ENCODE peak calls at places on chromosomes 5 and 9, in seven cellular contexts. One of them, this sample, is unnamed.

GRCh38 chr5:568061-568781 is 43.9 kb upstream of the CEP72 start:
- DNase-seq in tibial nerve: no peak
- DNase-seq in brain microvascular endothelial cell: no peak
- DNase-seq in fibroblast of mammary gland: no peak
- DNase-seq in H9: no peak
- DNase-seq in AG09309: no peak
- DNase-seq in CD4-positive, alpha-beta T cell: no peak
- DNase-seq in this sample: no peak

GRCh38 chr5:100623719-100624118 is 88.5 kb downstream of the FAM174A start:
- DNase-seq in tibial nerve: no peak
- DNase-seq in brain microvascular endothelial cell: peak; percentile 38
- DNase-seq in fibroblast of mammary gland: peak; percentile 49
- DNase-seq in H9: no peak
- DNase-seq in AG09309: no peak
- DNase-seq in CD4-positive, alpha-beta T cell: no peak
- DNase-seq in this sample: no peak

GRCh38 chr5:143652104-143652700 is 159.8 kb upstream of the HMHB1 start:
- DNase-seq in tibial nerve: no peak
- DNase-seq in brain microvascular endothelial cell: no peak
- DNase-seq in fibroblast of mammary gland: peak; percentile 35
- DNase-seq in H9: no peak
- DNase-seq in AG09309: no peak
- DNase-seq in CD4-positive, alpha-beta T cell: no peak
- DNase-seq in this sample: no peak

GRCh38 chr5:17440766-17441165 is 57.3 kb upstream of the TAF11L2 start:
- DNase-seq in tibial nerve: no peak
- DNase-seq in brain microvascular endothelial cell: no peak
- DNase-seq in fibroblast of mammary gland: peak; percentile 12
- DNase-seq in H9: no peak
- DNase-seq in AG09309: peak; percentile 29
- DNase-seq in CD4-positive, alpha-beta T cell: no peak
- DNase-seq in this sample: no peak

GRCh38 chr9:21552244-21552825 is 70.2 kb upstream of the IFNE start:
- DNase-seq in tibial nerve: no peak
- DNase-seq in brain microvascular endothelial cell: no peak
- DNase-seq in fibroblast of mammary gland: no peak
- DNase-seq in H9: no peak
- DNase-seq in AG09309: no peak
- DNase-seq in CD4-positive, alpha-beta T cell: no peak
- DNase-seq in this sample: no peak

GRCh38 chr5:128536861-128537305 is 1.2 kb downstream of the FBN2 start:
- DNase-seq in tibial nerve: no peak
- DNase-seq in brain microvascular endothelial cell: no peak
- DNase-seq in fibroblast of mammary gland: peak; percentile 39
- DNase-seq in H9: peak; percentile 49
- DNase-seq in AG09309: no peak
- DNase-seq in CD4-positive, alpha-beta T cell: no peak
- DNase-seq in this sample: no peak

GRCh38 chr5:154517181-154517580 is 39.2 kb upstream of the HAND1 start:
- DNase-seq in tibial nerve: no peak
- DNase-seq in brain microvascular endothelial cell: no peak
- DNase-seq in fibroblast of mammary gland: no peak
- DNase-seq in H9: no peak
- DNase-seq in AG09309: no peak
- DNase-seq in CD4-positive, alpha-beta T cell: no peak
- DNase-seq in this sample: no peak

GRCh38 chr5:154829589-154830218 is 20.7 kb downstream of the FAXDC2 start:
- DNase-seq in tibial nerve: no peak
- DNase-seq in brain microvascular endothelial cell: no peak
- DNase-seq in fibroblast of mammary gland: peak; percentile 57
- DNase-seq in H9: no peak
- DNase-seq in AG09309: no peak
- DNase-seq in CD4-positive, alpha-beta T cell: no peak
- DNase-seq in this sample: no peak

GRCh38 chr5:179893958-179894895 is 13.5 kb downstream of the TBC1D9B start:
- DNase-seq in tibial nerve: no peak
- DNase-seq in brain microvascular endothelial cell: no peak
- DNase-seq in fibroblast of mammary gland: no peak
- DNase-seq in H9: no peak
- DNase-seq in AG09309: no peak
- DNase-seq in CD4-positive, alpha-beta T cell: no peak
- DNase-seq in this sample: no peak

GRCh38 chr5:41266377-41266776 is 53.0 kb upstream of the C6 start:
- DNase-seq in tibial nerve: no peak
- DNase-seq in brain microvascular endothelial cell: no peak
- DNase-seq in fibroblast of mammary gland: no peak
- DNase-seq in H9: no peak
- DNase-seq in AG09309: no peak
- DNase-seq in CD4-positive, alpha-beta T cell: no peak
- DNase-seq in this sample: no peak

GRCh38 chr5:139855451-139855850 is 59.8 kb downstream of the PSD2 start:
- DNase-seq in tibial nerve: no peak
- DNase-seq in brain microvascular endothelial cell: no peak
- DNase-seq in fibroblast of mammary gland: no peak
- DNase-seq in H9: no peak
- DNase-seq in AG09309: no peak
- DNase-seq in CD4-positive, alpha-beta T cell: no peak
- DNase-seq in this sample: no peak

GRCh38 chr5:59246470-59247250 is 646.9 kb downstream of the PDE4D start:
- DNase-seq in tibial nerve: no peak
- DNase-seq in brain microvascular endothelial cell: no peak
- DNase-seq in fibroblast of mammary gland: peak; percentile 5
- DNase-seq in H9: no peak
- DNase-seq in AG09309: peak; percentile 66
- DNase-seq in CD4-positive, alpha-beta T cell: no peak
- DNase-seq in this sample: no peak

GRCh38 chr9:126985870-126986498 is 71.4 kb downstream of the RALGPS1 start:
- DNase-seq in tibial nerve: peak; percentile 64
- DNase-seq in brain microvascular endothelial cell: peak; percentile 31
- DNase-seq in fibroblast of mammary gland: peak; percentile 73
- DNase-seq in H9: no peak
- DNase-seq in AG09309: peak; percentile 43
- DNase-seq in CD4-positive, alpha-beta T cell: peak; percentile 79
- DNase-seq in this sample: no peak

DNA sequence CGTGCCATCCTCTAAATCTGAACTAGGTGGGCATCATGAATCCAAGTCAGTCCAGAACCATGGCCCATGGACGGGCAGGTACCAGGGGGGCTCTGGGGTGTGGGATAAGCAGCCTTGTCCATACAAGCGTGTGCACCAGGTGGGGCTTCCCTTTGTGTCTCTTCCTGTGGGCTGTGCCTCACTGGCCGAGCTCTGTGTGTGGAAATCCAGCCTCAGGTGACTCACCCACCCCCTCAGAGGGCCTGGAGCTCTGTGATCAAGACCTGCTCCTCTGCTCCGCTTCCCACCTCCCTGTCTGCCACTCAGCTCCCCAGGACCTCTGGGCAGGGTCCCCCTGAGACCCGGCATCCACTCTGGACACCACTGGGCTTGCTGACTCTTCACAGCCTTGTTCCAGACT is 33.0 kb downstream of the GADD45G start:
- DNase-seq in tibial nerve: no peak
- DNase-seq in brain microvascular endothelial cell: no peak
- DNase-seq in fibroblast of mammary gland: no peak
- DNase-seq in H9: no peak
- DNase-seq in AG09309: no peak
- DNase-seq in CD4-positive, alpha-beta T cell: no peak
- DNase-seq in this sample: no peak
- TF ChIP-seq CTCF in tibial nerve: no peak
- TF ChIP-seq CTCF in brain microvascular endothelial cell: no peak
- TF ChIP-seq CTCF in fibroblast of mammary gland: no peak
- TF ChIP-seq CTCF in H9: no peak
- TF ChIP-seq CTCF in AG09309: no peak
- TF ChIP-seq CTCF in CD4-positive, alpha-beta T cell: no peak
- TF ChIP-seq CTCF in this sample: no peak

DNA sequence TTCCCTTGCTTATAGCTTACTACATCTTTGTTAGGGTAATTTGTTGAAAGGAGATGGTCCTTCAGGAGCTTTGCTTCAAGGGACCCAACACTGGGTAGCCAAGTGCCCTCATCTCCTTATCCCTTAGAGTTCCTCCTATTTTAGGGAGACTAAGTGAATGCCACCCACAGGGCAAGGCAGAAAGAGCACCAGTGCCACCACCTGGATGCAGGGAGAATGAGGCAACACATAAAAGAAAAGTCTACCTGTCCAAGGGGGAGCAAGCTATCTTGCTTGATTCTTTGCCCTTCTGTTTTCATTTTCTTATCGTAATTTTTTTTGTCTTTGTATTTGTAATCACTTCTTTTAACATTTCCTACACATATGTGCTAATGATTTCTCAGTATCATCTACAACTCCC is 205.5 kb downstream of the NPR3 start:
- DNase-seq in tibial nerve: no peak
- DNase-seq in brain microvascular endothelial cell: peak; percentile 34
- DNase-seq in fibroblast of mammary gland: peak; percentile 44
- DNase-seq in H9: peak; percentile 57
- DNase-seq in AG09309: peak; percentile 16
- DNase-seq in CD4-positive, alpha-beta T cell: no peak
- DNase-seq in this sample: no peak
- TF ChIP-seq CTCF in tibial nerve: peak; percentile 17
- TF ChIP-seq CTCF in brain microvascular endothelial cell: peak; percentile 79
- TF ChIP-seq CTCF in fibroblast of mammary gland: peak; percentile 65
- TF ChIP-seq CTCF in H9: peak; percentile 75
- TF ChIP-seq CTCF in AG09309: peak; percentile 86
- TF ChIP-seq CTCF in CD4-positive, alpha-beta T cell: no peak
- TF ChIP-seq CTCF in this sample: peak; percentile 52

GRCh38 chr9:134983094-134983493 is 65.4 kb upstream of the FCN1 start:
- DNase-seq in tibial nerve: no peak
- DNase-seq in brain microvascular endothelial cell: no peak
- DNase-seq in fibroblast of mammary gland: peak; percentile 17
- DNase-seq in H9: peak; percentile 90
- DNase-seq in AG09309: no peak
- DNase-seq in CD4-positive, alpha-beta T cell: no peak
- DNase-seq in this sample: peak; percentile 61
- TF ChIP-seq CTCF in tibial nerve: peak; percentile 46
- TF ChIP-seq CTCF in brain microvascular endothelial cell: peak; percentile 9
- TF ChIP-seq CTCF in fibroblast of mammary gland: peak; percentile 35
- TF ChIP-seq CTCF in H9: peak; percentile 88
- TF ChIP-seq CTCF in AG09309: no peak
- TF ChIP-seq CTCF in CD4-positive, alpha-beta T cell: no peak
- TF ChIP-seq CTCF in this sample: peak; percentile 68

GRCh38 chr9:74644015-74644414 is 146.9 kb downstream of the RORB start:
- DNase-seq in tibial nerve: no peak
- DNase-seq in brain microvascular endothelial cell: no peak
- DNase-seq in fibroblast of mammary gland: no peak
- DNase-seq in H9: no peak
- DNase-seq in AG09309: no peak
- DNase-seq in CD4-positive, alpha-beta T cell: no peak
- DNase-seq in this sample: no peak

GRCh38 chr9:74642376-74642775 is 145.2 kb downstream of the RORB start:
- DNase-seq in tibial nerve: no peak
- DNase-seq in brain microvascular endothelial cell: no peak
- DNase-seq in fibroblast of mammary gland: no peak
- DNase-seq in H9: no peak
- DNase-seq in AG09309: no peak
- DNase-seq in CD4-positive, alpha-beta T cell: no peak
- DNase-seq in this sample: no peak

GRCh38 chr9:74643303-74643933 is 146.3 kb downstream of the RORB start:
- DNase-seq in tibial nerve: no peak
- DNase-seq in brain microvascular endothelial cell: no peak
- DNase-seq in fibroblast of mammary gland: no peak
- DNase-seq in H9: no peak
- DNase-seq in AG09309: no peak
- DNase-seq in CD4-positive, alpha-beta T cell: no peak
- DNase-seq in this sample: no peak

DNA sequence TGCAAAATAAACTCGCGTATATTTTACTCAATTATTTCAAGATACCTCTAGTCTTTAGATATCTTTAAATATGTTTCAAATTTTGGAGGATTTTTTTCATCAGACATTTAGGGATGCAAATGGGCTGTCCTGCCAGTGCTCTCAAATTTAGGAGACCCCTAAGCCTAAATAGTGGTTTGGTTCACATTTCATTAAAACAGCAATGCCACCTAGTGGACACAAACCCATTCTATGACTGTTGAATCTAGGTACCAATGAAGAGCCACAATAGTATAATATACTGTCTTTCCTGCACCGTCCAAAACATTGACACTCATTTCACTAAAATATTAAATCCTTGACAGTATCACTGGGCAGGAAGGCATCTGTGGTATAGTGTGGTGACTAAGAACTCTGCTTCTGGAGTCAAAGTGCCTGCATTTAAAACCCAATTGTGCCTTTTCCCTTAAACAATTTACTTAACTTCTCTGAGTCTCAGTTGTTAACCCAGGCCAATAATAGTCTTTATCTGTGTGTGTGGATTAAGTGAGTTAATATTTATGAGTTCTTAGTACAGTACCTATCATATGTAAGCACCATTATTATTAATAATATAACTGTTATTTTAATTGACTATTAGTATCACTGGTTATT is 148.0 kb downstream of the RORB start:
- DNase-seq in tibial nerve: peak; percentile 20
- DNase-seq in brain microvascular endothelial cell: no peak
- DNase-seq in fibroblast of mammary gland: peak; percentile 26
- DNase-seq in H9: no peak
- DNase-seq in AG09309: no peak
- DNase-seq in CD4-positive, alpha-beta T cell: no peak
- DNase-seq in this sample: no peak
- TF ChIP-seq CTCF in tibial nerve: peak; percentile 27
- TF ChIP-seq CTCF in brain microvascular endothelial cell: peak; percentile 64
- TF ChIP-seq CTCF in fibroblast of mammary gland: peak; percentile 58
- TF ChIP-seq CTCF in H9: peak; percentile 81
- TF ChIP-seq CTCF in AG09309: peak; percentile 48
- TF ChIP-seq CTCF in CD4-positive, alpha-beta T cell: no peak
- TF ChIP-seq CTCF in this sample: peak; percentile 80

GRCh38 chr5:75330404-75330803 is 6.6 kb upstream of the HMGCR start:
- DNase-seq in tibial nerve: no peak
- DNase-seq in brain microvascular endothelial cell: no peak
- DNase-seq in fibroblast of mammary gland: no peak
- DNase-seq in H9: no peak
- DNase-seq in AG09309: no peak
- DNase-seq in CD4-positive, alpha-beta T cell: no peak
- DNase-seq in this sample: no peak

GRCh38 chr5:75320341-75320740 is 16.7 kb upstream of the HMGCR start:
- DNase-seq in tibial nerve: no peak
- DNase-seq in brain microvascular endothelial cell: no peak
- DNase-seq in fibroblast of mammary gland: peak; percentile 24
- DNase-seq in H9: no peak
- DNase-seq in AG09309: no peak
- DNase-seq in CD4-positive, alpha-beta T cell: no peak
- DNase-seq in this sample: no peak

GRCh38 chr5:75324791-75325190 is 12.2 kb upstream of the HMGCR start:
- DNase-seq in tibial nerve: no peak
- DNase-seq in brain microvascular endothelial cell: no peak
- DNase-seq in fibroblast of mammary gland: no peak
- DNase-seq in H9: no peak
- DNase-seq in AG09309: no peak
- DNase-seq in CD4-positive, alpha-beta T cell: no peak
- DNase-seq in this sample: no peak

GRCh38 chr5:75322066-75322465 is 15.0 kb upstream of the HMGCR start:
- DNase-seq in tibial nerve: no peak
- DNase-seq in brain microvascular endothelial cell: no peak
- DNase-seq in fibroblast of mammary gland: no peak
- DNase-seq in H9: peak; percentile 58
- DNase-seq in AG09309: no peak
- DNase-seq in CD4-positive, alpha-beta T cell: no peak
- DNase-seq in this sample: no peak

GRCh38 chr5:75325242-75325641 is 11.8 kb upstream of the HMGCR start:
- DNase-seq in tibial nerve: no peak
- DNase-seq in brain microvascular endothelial cell: no peak
- DNase-seq in fibroblast of mammary gland: no peak
- DNase-seq in H9: no peak
- DNase-seq in AG09309: no peak
- DNase-seq in CD4-positive, alpha-beta T cell: no peak
- DNase-seq in this sample: no peak
- TF ChIP-seq CTCF in tibial nerve: no peak
- TF ChIP-seq CTCF in brain microvascular endothelial cell: peak; percentile 11
- TF ChIP-seq CTCF in fibroblast of mammary gland: no peak
- TF ChIP-seq CTCF in H9: no peak
- TF ChIP-seq CTCF in AG09309: peak; percentile 6
- TF ChIP-seq CTCF in CD4-positive, alpha-beta T cell: no peak
- TF ChIP-seq CTCF in this sample: peak; percentile 41

This sample was measured in type B pancreatic cell.